ENCODE peak calls at places on chromosomes 7 and 10, in six cellular contexts. M, B, L, N, O and I are unnamed samples.

GRCh38 chr10:104450954-104451353 is 97.3 kb downstream of the CFAP58 start:
- DNase-seq in L (no peak), M (no peak), O (no peak), N (peak), B (no peak), I (no peak)

GRCh38 chr7:6246257-6246917 is 26.0 kb downstream of the CYTH3 start:
- DNase-seq in N (peak), B (no peak), M (no peak), L (no peak), O (no peak), I (no peak)

GRCh38 chr10:77422491-77423338 is 214.9 kb downstream of the KCNMA1 start:
- DNase-seq in B (no peak), M (no peak), N (no peak), O (no peak), L (no peak), I (no peak)

GRCh38 chr10:75043256-75044121 is 68.0 kb upstream of the SAMD8 start:
- DNase-seq in O (peak), N (no peak), L (no peak), B (no peak), M (no peak), I (no peak)

GRCh38 chr7:104127204-104127603 is 80.6 kb downstream of the ORC5 start:
- DNase-seq in O (no peak), B (no peak), M (no peak), N (no peak), L (peak), I (no peak)

GRCh38 chr7:132577206-132578049 is 1.2 kb upstream of the PLXNA4 start:
- DNase-seq in M (peak), N (peak), B (no peak), O (no peak), L (peak), I (peak)

GRCh38 chr7:4000934-4001333 is 681.2 kb upstream of the FOXK1 start:
- DNase-seq in N (no peak), B (no peak), O (no peak), M (no peak), L (no peak), I (no peak)

GRCh38 chr7:92834661-92835139 is 1.7 kb downstream of the CDK6 start:
- DNase-seq in B (no peak), L (no peak), O (no peak), N (peak), M (peak), I (peak)

GRCh38 chr10:29811751-29812427 is 177.1 kb upstream of the SVIL start:
- DNase-seq in L (peak), N (peak), M (peak), B (no peak), O (peak), I (peak)

GRCh38 chr7:100415448-100415847 is 13.1 kb downstream of the ZCWPW1 start:
- DNase-seq in M (no peak), B (no peak), O (no peak), L (no peak), N (no peak), I (no peak)

GRCh38 chr7:157211710-157212109 is 73.0 kb downstream of the UBE3C start:
- DNase-seq in N (peak), O (no peak), L (peak), M (peak), B (no peak), I (no peak)

GRCh38 chr10:43196131-43196980 is 58.1 kb downstream of the CSGALNACT2 start:
- DNase-seq in O (no peak), B (no peak), L (no peak), M (no peak), N (no peak), I (no peak)

GRCh38 chr7:50275430-50275829 is 29.1 kb upstream of the IKZF1 start:
- DNase-seq in L (no peak), B (no peak), N (no peak), M (no peak), O (no peak), I (no peak)

GRCh38 chr7:17302575-17303142 is 4.2 kb downstream of the AHR start:
- DNase-seq in B (no peak), O (no peak), L (no peak), N (no peak), M (no peak), I (no peak)

GRCh38 chr10:49310460-49310859 is 11.5 kb downstream of the C10orf71 start:
- DNase-seq in O (no peak), B (no peak), M (no peak), L (no peak), N (no peak), I (no peak)

GRCh38 chr10:21742740-21743412 is 208.8 kb downstream of the MLLT10 start:
- DNase-seq in O (no peak), M (no peak), N (no peak), L (no peak), B (no peak), I (no peak)

GRCh38 chr10:35614312-35614711 is 9.2 kb downstream of the GJD4 start:
- DNase-seq in B (no peak), N (no peak), M (no peak), L (no peak), O (no peak), I (no peak)

GRCh38 chr7:171364-171904 is 20.9 kb upstream of the FAM20C start:
- DNase-seq in O (no peak), M (no peak), L (no peak), B (no peak), N (no peak), I (no peak)

GRCh38 chr7:94297397-94297838 is 97.3 kb upstream of the COL1A2 start:
- DNase-seq in B (peak), M (no peak), L (no peak), O (no peak), N (peak), I (peak)

GRCh38 chr10:74753295-74754211 is 72.8 kb upstream of the KAT6B start:
- DNase-seq in M (no peak), N (peak), L (no peak), O (no peak), B (no peak), I (no peak)

GRCh38 chr10:11617233-11617632 is 5.8 kb upstream of the USP6NL start:
- DNase-seq in L (no peak), O (no peak), M (no peak), N (no peak), B (no peak), I (no peak)

GRCh38 chr7:80186721-80187120 is 52.1 kb downstream of the GNAI1 start:
- DNase-seq in L (no peak), N (no peak), O (no peak), B (no peak), M (no peak), I (no peak)

GRCh38 chr10:113957013-113957412 is 86.7 kb upstream of the ADRB1 start:
- DNase-seq in L (no peak), O (no peak), M (no peak), N (peak), B (no peak), I (peak)

GRCh38 chr10:78594938-78595645 is 473.7 kb upstream of the ZMIZ1 start:
- DNase-seq in N (no peak), M (no peak), B (no peak), L (no peak), O (no peak), I (no peak)

GRCh38 chr10:132143162-132143561 is 43.6 kb upstream of the DPYSL4 start:
- DNase-seq in O (no peak), M (peak), L (no peak), N (no peak), B (no peak), I (peak)

GRCh38 chr7:151694828-151695580 is 175.3 kb upstream of the RHEB start:
- DNase-seq in N (peak), O (no peak), B (no peak), M (no peak), L (no peak), I (no peak)

GRCh38 chr7:16585540-16585939 is 58.9 kb downstream of the LRRC72 start:
- DNase-seq in O (no peak), M (no peak), L (no peak), N (no peak), B (no peak), I (no peak)

GRCh38 chr7:21251166-21251806 is 176.6 kb upstream of the SP4 start:
- DNase-seq in L (no peak), O (no peak), B (no peak), N (no peak), M (no peak), I (no peak)